ENCODE peak calls at places on chromosomes 13 and 19, in eight cellular contexts. Y is type B pancreatic cell; T is NCI-H2081; M is stimulated activated CD8-positive, alpha-beta memory T cell treated with anti-CD3 and anti-CD28 coated beads, Interleukin-4, amount 100 ng/mL, for 4 hours; Q is activated T-helper 1 cell treated with anti-CD3 and anti-CD28 coated beads, Interleukin-2, amount 50 U/mL, for 16 hours; P is activated CD8-positive, alpha-beta memory T cell treated with anti-CD3 and anti-CD28 coated beads, Interleukin-2, amount 50 U/mL, for 4 hours; S is astrocyte of the spinal cord; I is lung microvascular endothelial cell. F is an unnamed sample.

GRCh38 chr13:40433577-40433976 is 232.9 kb downstream of the FOXO1 start:
- DNase-seq in Y (no peak), T (no peak), M (no peak), Q (no peak), P (peak; percentile 36), S (no peak), I (no peak), F (no peak)

GRCh38 chr13:46354143-46355087 is 32.6 kb downstream of the RUBCNL start:
- DNase-seq in Y (no peak), T (no peak), M (no peak), Q (no peak), P (no peak), S (peak; percentile 98), I (peak; percentile 43), F (no peak)

GRCh38 chr13:24264976-24265375 is 44.4 kb upstream of the C1QTNF9 start:
- DNase-seq in Y (no peak), T (no peak), M (peak; percentile 51), Q (peak; percentile 61), P (peak; percentile 78), S (no peak), I (no peak), F (no peak)

GRCh38 chr19:45171211-45171623 is 6.8 kb downstream of the TRAPPC6A start:
- DNase-seq in Y (no peak), T (no peak), M (no peak), Q (no peak), P (no peak), S (no peak), I (peak; percentile 80), F (no peak)

GRCh38 chr13:27663947-27664346 is 42.3 kb downstream of the POLR1D start:
- DNase-seq in Y (no peak), T (no peak), M (no peak), Q (no peak), P (no peak), S (no peak), I (no peak), F (no peak)

GRCh38 chr19:39826311-39826945 is 7.5 kb downstream of the DYRK1B start:
- DNase-seq in Y (no peak), T (no peak), M (no peak), Q (no peak), P (no peak), S (no peak), I (no peak), F (no peak)

GRCh38 chr13:109734002-109734785 is 52.2 kb downstream of the IRS2 start:
- DNase-seq in Y (no peak), T (no peak), M (no peak), Q (no peak), P (no peak), S (no peak), I (no peak), F (no peak)

GRCh38 chr13:34357435-34358232 is 539.7 kb downstream of the RFC3 start:
- DNase-seq in Y (no peak), T (no peak), M (no peak), Q (no peak), P (no peak), S (peak; percentile 64), I (peak; percentile 8), F (peak; percentile 23)

GRCh38 chr13:36764957-36765356 is 54.1 kb upstream of the RFXAP start:
- DNase-seq in Y (no peak), T (no peak), M (no peak), Q (no peak), P (no peak), S (no peak), I (no peak), F (no peak)

GRCh38 chr19:48724796-48725753 is 5.5 kb upstream of the MAMSTR start:
- DNase-seq in Y (no peak), T (peak; percentile 71), M (no peak), Q (no peak), P (no peak), S (peak; percentile 90), I (peak; percentile 82), F (no peak)

GRCh38 chr19:11324079-11324661 is 15.3 kb downstream of the RAB3D start:
- DNase-seq in Y (peak; percentile 71), T (peak; percentile 85), M (no peak), Q (no peak), P (no peak), S (peak; percentile 88), I (peak; percentile 78), F (peak; percentile 83)